ENCODE peak calls at places on chromosome 6, in six cellular contexts. One of them, this sample, is unnamed.
A peak's percentile ranks its signal among the peaks of the same experiment; 100 is the strongest.

GRCh38 chr6:108948252-108948651 is 100.0 kb downstream of the ARMC2 start:
- DNase-seq in spleen: peak; percentile 76
- DNase-seq in astrocyte: no peak
- DNase-seq in right atrium auricular region: no peak
- DNase-seq in GM06990: no peak
- DNase-seq in heart left ventricle: no peak
- DNase-seq in this sample: no peak

GRCh38 chr6:33856655-33857054 is 52.9 kb upstream of the MLN start:
- DNase-seq in astrocyte: no peak
- DNase-seq in heart left ventricle: no peak
- DNase-seq in GM06990: peak; percentile 54
- DNase-seq in right atrium auricular region: no peak
- DNase-seq in spleen: peak; percentile 91
- DNase-seq in this sample: peak; percentile 29

GRCh38 chr6:45021652-45022051 is 306.5 kb upstream of the RUNX2 start:
- DNase-seq in heart left ventricle: no peak
- DNase-seq in right atrium auricular region: no peak
- DNase-seq in spleen: no peak
- DNase-seq in astrocyte: peak; percentile 17
- DNase-seq in GM06990: no peak
- DNase-seq in this sample: no peak

GRCh38 chr6:27922949-27923348 is 10.8 kb upstream of the OR2B2 start:
- DNase-seq in heart left ventricle: no peak
- DNase-seq in right atrium auricular region: no peak
- DNase-seq in GM06990: no peak
- DNase-seq in spleen: no peak
- DNase-seq in astrocyte: no peak
- DNase-seq in this sample: no peak

GRCh38 chr6:91634791-91635190 is 1047.9 kb upstream of the MAP3K7 start:
- DNase-seq in right atrium auricular region: no peak
- DNase-seq in spleen: no peak
- DNase-seq in astrocyte: peak; percentile 11
- DNase-seq in heart left ventricle: no peak
- DNase-seq in GM06990: no peak
- DNase-seq in this sample: no peak

GRCh38 chr6:145895802-145896201 is 68.4 kb downstream of the SHPRH start:
- DNase-seq in right atrium auricular region: no peak
- DNase-seq in heart left ventricle: no peak
- DNase-seq in astrocyte: no peak
- DNase-seq in GM06990: no peak
- DNase-seq in spleen: no peak
- DNase-seq in this sample: no peak

GRCh38 chr6:47288245-47289090 is 21.2 kb downstream of the TNFRSF21 start:
- DNase-seq in right atrium auricular region: no peak
- DNase-seq in GM06990: no peak
- DNase-seq in spleen: no peak
- DNase-seq in heart left ventricle: no peak
- DNase-seq in astrocyte: no peak
- DNase-seq in this sample: no peak

GRCh38 chr6:127496471-127496870 is 22.7 kb downstream of the MTCL3 start:
- DNase-seq in heart left ventricle: no peak
- DNase-seq in spleen: no peak
- DNase-seq in right atrium auricular region: no peak
- DNase-seq in astrocyte: no peak
- DNase-seq in GM06990: no peak
- DNase-seq in this sample: no peak

GRCh38 chr6:155264704-155265320 is 999 bp downstream of the CLDN20 start:
- DNase-seq in spleen: no peak
- DNase-seq in GM06990: no peak
- DNase-seq in right atrium auricular region: no peak
- DNase-seq in heart left ventricle: no peak
- DNase-seq in astrocyte: no peak
- DNase-seq in this sample: no peak

GRCh38 chr6:113437571-113437970 is 419.6 kb upstream of the MARCKS start:
- DNase-seq in right atrium auricular region: no peak
- DNase-seq in heart left ventricle: no peak
- DNase-seq in astrocyte: no peak
- DNase-seq in GM06990: no peak
- DNase-seq in spleen: no peak
- DNase-seq in this sample: no peak

GRCh38 chr6:111975501-111975900 is 78.4 kb upstream of the CCN6 start:
- DNase-seq in astrocyte: no peak
- DNase-seq in spleen: no peak
- DNase-seq in GM06990: no peak
- DNase-seq in heart left ventricle: no peak
- DNase-seq in right atrium auricular region: no peak
- DNase-seq in this sample: no peak

GRCh38 chr6:169234634-169235033 is 19.0 kb downstream of the THBS2 start:
- DNase-seq in right atrium auricular region: peak; percentile 54
- DNase-seq in spleen: no peak
- DNase-seq in heart left ventricle: no peak
- DNase-seq in GM06990: no peak
- DNase-seq in astrocyte: no peak
- DNase-seq in this sample: no peak

GRCh38 chr6:120214097-120214496 is 864.5 kb upstream of the MAN1A1 start:
- DNase-seq in spleen: no peak
- DNase-seq in astrocyte: no peak
- DNase-seq in right atrium auricular region: no peak
- DNase-seq in GM06990: no peak
- DNase-seq in heart left ventricle: no peak
- DNase-seq in this sample: no peak

GRCh38 chr6:43809417-43810305 is 39.6 kb downstream of the VEGFA start:
- DNase-seq in spleen: no peak
- DNase-seq in heart left ventricle: no peak
- DNase-seq in astrocyte: peak; percentile 77
- DNase-seq in right atrium auricular region: no peak
- DNase-seq in GM06990: no peak
- DNase-seq in this sample: no peak

GRCh38 chr6:83536034-83536646 is 23.8 kb downstream of the PRSS35 start:
- DNase-seq in GM06990: no peak
- DNase-seq in astrocyte: peak; percentile 10
- DNase-seq in right atrium auricular region: no peak
- DNase-seq in spleen: no peak
- DNase-seq in heart left ventricle: no peak
- DNase-seq in this sample: no peak

GRCh38 chr6:138278326-138278725 is 60.0 kb upstream of the PBOV1 start:
- DNase-seq in GM06990: no peak
- DNase-seq in spleen: no peak
- DNase-seq in right atrium auricular region: no peak
- DNase-seq in astrocyte: peak; percentile 6
- DNase-seq in heart left ventricle: no peak
- DNase-seq in this sample: no peak

GRCh38 chr6:7827142-7827541 is 83.4 kb downstream of the TXNDC5 start:
- DNase-seq in spleen: no peak
- DNase-seq in heart left ventricle: no peak
- DNase-seq in right atrium auricular region: no peak
- DNase-seq in GM06990: no peak
- DNase-seq in astrocyte: no peak
- DNase-seq in this sample: no peak

GRCh38 chr6:14266266-14266665 is 148.7 kb downstream of the CD83 start:
- DNase-seq in GM06990: no peak
- DNase-seq in spleen: no peak
- DNase-seq in heart left ventricle: no peak
- DNase-seq in right atrium auricular region: no peak
- DNase-seq in astrocyte: no peak
- DNase-seq in this sample: no peak

GRCh38 chr6:77456531-77457248 is 6.6 kb downstream of the HTR1B start:
- DNase-seq in heart left ventricle: peak; percentile 66
- DNase-seq in GM06990: no peak
- DNase-seq in astrocyte: peak; percentile 99
- DNase-seq in right atrium auricular region: no peak
- DNase-seq in spleen: no peak
- DNase-seq in this sample: no peak

GRCh38 chr6:34068462-34069044 is 77.3 kb downstream of the GRM4 start:
- DNase-seq in right atrium auricular region: no peak
- DNase-seq in heart left ventricle: no peak
- DNase-seq in astrocyte: no peak
- DNase-seq in GM06990: no peak
- DNase-seq in spleen: no peak
- DNase-seq in this sample: no peak

GRCh38 chr6:44788387-44788981 is 401.0 kb downstream of the CDC5L start:
- DNase-seq in heart left ventricle: no peak
- DNase-seq in astrocyte: no peak
- DNase-seq in GM06990: no peak
- DNase-seq in spleen: no peak
- DNase-seq in right atrium auricular region: no peak
- DNase-seq in this sample: no peak

GRCh38 chr6:108875161-108875555 is 26.9 kb downstream of the ARMC2 start:
- DNase-seq in GM06990: no peak
- DNase-seq in right atrium auricular region: no peak
- DNase-seq in spleen: no peak
- DNase-seq in astrocyte: no peak
- DNase-seq in heart left ventricle: no peak
- DNase-seq in this sample: no peak

GRCh38 chr6:85401186-85402062 is 48.5 kb upstream of the NT5E start:
- DNase-seq in GM06990: no peak
- DNase-seq in heart left ventricle: no peak
- DNase-seq in astrocyte: no peak
- DNase-seq in spleen: no peak
- DNase-seq in right atrium auricular region: no peak
- DNase-seq in this sample: no peak

GRCh38 chr6:11969092-11969491 is 43.0 kb upstream of the HIVEP1 start:
- DNase-seq in GM06990: no peak
- DNase-seq in spleen: no peak
- DNase-seq in right atrium auricular region: no peak
- DNase-seq in astrocyte: peak; percentile 87
- DNase-seq in heart left ventricle: peak; percentile 37
- DNase-seq in this sample: no peak
- H3K4me3 ChIP-seq in GM06990: no peak overlapping the region
- H3K4me3 ChIP-seq in spleen: peak overlapping the region; percentile 22
- H3K4me3 ChIP-seq in right atrium auricular region: peak overlapping the region; percentile 3
- H3K4me3 ChIP-seq in astrocyte: no peak overlapping the region
- H3K4me3 ChIP-seq in heart left ventricle: no peak overlapping the region
- H3K4me3 ChIP-seq in this sample: no peak overlapping the region

GRCh38 chr6:122285292-122285913 is 114.0 kb upstream of the HSF2 start:
- DNase-seq in right atrium auricular region: no peak
- DNase-seq in heart left ventricle: no peak
- DNase-seq in GM06990: no peak
- DNase-seq in astrocyte: no peak
- DNase-seq in spleen: no peak
- DNase-seq in this sample: no peak

GRCh38 chr6:122284848-122285247 is 114.6 kb upstream of the HSF2 start:
- DNase-seq in heart left ventricle: no peak
- DNase-seq in GM06990: no peak
- DNase-seq in astrocyte: no peak
- DNase-seq in spleen: no peak
- DNase-seq in right atrium auricular region: no peak
- DNase-seq in this sample: no peak

GRCh38 chr6:122286512-122286911 is 112.9 kb upstream of the HSF2 start:
- DNase-seq in right atrium auricular region: no peak
- DNase-seq in heart left ventricle: no peak
- DNase-seq in GM06990: no peak
- DNase-seq in astrocyte: no peak
- DNase-seq in spleen: no peak
- DNase-seq in this sample: no peak

GRCh38 chr6:122289721-122290501 is 109.5 kb upstream of the HSF2 start:
- DNase-seq in astrocyte: peak; percentile 1
- DNase-seq in right atrium auricular region: no peak
- DNase-seq in GM06990: no peak
- DNase-seq in heart left ventricle: no peak
- DNase-seq in spleen: no peak
- DNase-seq in this sample: no peak
- TF ChIP-seq CTCF in astrocyte: peak; percentile 9
- TF ChIP-seq CTCF in right atrium auricular region: no peak
- TF ChIP-seq CTCF in GM06990: no peak
- TF ChIP-seq CTCF in heart left ventricle: no peak
- TF ChIP-seq CTCF in spleen: no peak
- TF ChIP-seq CTCF in this sample: no peak

DNA sequence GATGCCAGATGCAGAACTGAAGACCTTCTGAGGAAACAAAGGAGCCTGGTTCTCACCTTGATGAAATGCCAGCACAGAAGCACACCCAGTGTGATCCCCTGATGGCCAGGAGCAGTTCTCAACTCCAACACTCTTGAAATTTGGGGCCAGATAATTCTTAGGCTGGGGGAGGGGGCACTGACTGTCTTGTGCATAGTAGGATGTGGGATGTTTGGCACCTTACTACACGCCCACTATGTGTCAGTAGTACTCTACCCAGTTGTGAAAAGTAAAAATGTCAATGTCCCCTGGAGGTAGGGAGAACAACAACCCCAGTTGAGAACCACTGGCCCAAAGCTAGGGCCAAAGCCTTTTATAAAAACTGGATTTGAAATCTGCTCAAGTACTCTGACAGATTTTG is 398.3 kb upstream of the ARID1B start:
- DNase-seq in astrocyte: no peak
- DNase-seq in spleen: no peak
- DNase-seq in right atrium auricular region: no peak
- DNase-seq in heart left ventricle: no peak
- DNase-seq in GM06990: no peak
- DNase-seq in this sample: no peak
- H3K4me3 ChIP-seq in astrocyte: no peak overlapping the region
- H3K4me3 ChIP-seq in spleen: no peak overlapping the region
- H3K4me3 ChIP-seq in right atrium auricular region: no peak overlapping the region
- H3K4me3 ChIP-seq in heart left ventricle: no peak overlapping the region
- H3K4me3 ChIP-seq in GM06990: no peak overlapping the region
- H3K4me3 ChIP-seq in this sample: no peak overlapping the region

GRCh38 chr6:137218917-137219663 is at the start of gene IFNGR1:
- DNase-seq in GM06990: peak; percentile 97
- DNase-seq in spleen: peak; percentile 100
- DNase-seq in right atrium auricular region: peak; percentile 97
- DNase-seq in heart left ventricle: peak; percentile 99
- DNase-seq in astrocyte: peak; percentile 81
- DNase-seq in this sample: peak; percentile 73

GRCh38 chr6:137216106-137216505 is 3.1 kb downstream of the IFNGR1 start:
- DNase-seq in right atrium auricular region: no peak
- DNase-seq in heart left ventricle: no peak
- DNase-seq in spleen: no peak
- DNase-seq in astrocyte: no peak
- DNase-seq in GM06990: no peak
- DNase-seq in this sample: no peak

GRCh38 chr6:137218473-137218916 is 690 bp downstream of the IFNGR1 start:
- DNase-seq in astrocyte: peak; percentile 57
- DNase-seq in right atrium auricular region: peak; percentile 77
- DNase-seq in heart left ventricle: no peak
- DNase-seq in GM06990: peak; percentile 47
- DNase-seq in spleen: no peak
- DNase-seq in this sample: no peak

GRCh38 chr6:137217801-137218472 is 1.2 kb downstream of the IFNGR1 start:
- DNase-seq in heart left ventricle: peak; percentile 44
- DNase-seq in spleen: peak; percentile 70
- DNase-seq in astrocyte: peak; percentile 15
- DNase-seq in right atrium auricular region: no peak
- DNase-seq in GM06990: no peak
- DNase-seq in this sample: no peak

DNA sequence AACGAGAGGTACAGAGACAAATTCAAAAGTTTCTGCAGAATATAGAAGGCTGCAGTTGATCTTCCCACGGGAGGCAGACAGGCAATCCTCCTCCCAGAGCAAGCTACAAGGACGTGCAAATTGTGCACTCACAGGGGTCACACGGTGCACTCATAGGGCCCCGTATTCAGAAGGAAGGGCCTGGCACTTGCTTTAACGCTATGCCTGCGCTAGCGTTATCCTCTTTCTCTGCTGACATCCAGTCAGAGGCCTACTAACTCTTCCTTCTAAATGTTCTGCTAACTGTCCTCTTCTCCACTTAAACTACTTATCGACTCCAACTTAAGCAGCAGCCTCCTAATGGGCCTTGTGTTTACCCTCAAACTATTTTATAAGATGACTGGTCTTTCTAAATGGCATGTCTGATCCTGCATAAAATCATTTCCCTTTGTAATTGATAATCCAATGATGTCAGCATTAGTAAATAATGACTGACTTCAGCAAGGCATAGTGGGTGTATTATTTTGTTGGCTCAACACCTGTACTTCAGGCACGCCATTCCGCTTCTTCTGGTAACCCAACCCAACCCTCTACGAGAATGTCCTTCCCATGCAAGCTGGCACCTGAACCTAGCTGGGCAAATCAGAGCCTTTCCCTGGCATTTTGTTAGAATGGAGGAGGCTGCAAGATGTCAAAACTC is 2.2 kb downstream of the IFNGR1 start:
- DNase-seq in right atrium auricular region: no peak
- DNase-seq in spleen: peak; percentile 75
- DNase-seq in GM06990: no peak
- DNase-seq in astrocyte: no peak
- DNase-seq in heart left ventricle: no peak
- DNase-seq in this sample: no peak
- TF ChIP-seq CTCF in right atrium auricular region: no peak
- TF ChIP-seq CTCF in spleen: no peak
- TF ChIP-seq CTCF in GM06990: no peak
- TF ChIP-seq CTCF in astrocyte: no peak
- TF ChIP-seq CTCF in heart left ventricle: no peak
- TF ChIP-seq CTCF in this sample: no peak

This sample was measured in GM12864.